ENCODE peak calls at places on chromosomes 6 and 20, in five cellular contexts. C, R, N, U and E are unnamed samples. For H3K36me3 and H4K20me1, the result is how much of the 10 kb centered on the place peaks cover.

GRCh38 chr6:73768630-73769029 is 72.6 kb downstream of the CD109 start:
- DNase-seq in C (no peak), R (no peak), N (no peak), U (peak), E (no peak)

GRCh38 chr20:57332105-57333089 is 2.8 kb downstream of the SPO11 start:
- DNase-seq in C (peak), R (no peak), N (no peak), U (no peak), E (peak)

GRCh38 chr6:83055366-83055964 is 10.2 kb downstream of the UBE3D start:
- DNase-seq in C (peak), R (peak), N (peak), U (no peak), E (peak)

GRCh38 chr20:25579081-25579770 is 6.1 kb downstream of the NINL start:
- DNase-seq in C (no peak), R (no peak), N (peak), U (no peak), E (no peak)

GRCh38 chr6:16129623-16130243 is 847 bp downstream of the MYLIP start:
- DNase-seq in C (peak), R (peak), N (no peak), U (no peak), E (peak)

GRCh38 chr6:30520480-30520992 is 31.2 kb downstream of the HLA-E start:
- DNase-seq in C (no peak), R (no peak), N (no peak), U (no peak), E (no peak)

GRCh38 chr6:116011096-116011401 is 49.6 kb downstream of the FRK start:
- DNase-seq in C (no peak), R (no peak), N (no peak), U (no peak), E (no peak)

GRCh38 chr6:112035446-112035845 is 18.5 kb upstream of the CCN6 start:
- DNase-seq in C (no peak), R (peak), N (no peak), U (no peak), E (no peak)

GRCh38 chr6:164007881-164008280 is 593.4 kb downstream of the QKI start:
- DNase-seq in C (no peak), R (no peak), N (no peak), U (no peak), E (no peak)
- H3K36me3 ChIP-seq in C (under half), R (under half), N (under half), U (under half), E (under half)

GRCh38 chr6:135346747-135347146 is 150.8 kb downstream of the AHI1 start:
- DNase-seq in C (peak), R (peak), N (no peak), U (peak), E (no peak)

GRCh38 chr6:135347887-135348286 is 149.7 kb downstream of the AHI1 start:
- DNase-seq in C (no peak), R (no peak), N (no peak), U (no peak), E (no peak)

GRCh38 chr6:135344526-135344925 is 153.0 kb downstream of the AHI1 start:
- DNase-seq in C (no peak), R (no peak), N (no peak), U (no peak), E (no peak)
- H3K4me3 ChIP-seq in C (no peak), R (no peak), N (no peak), U (no peak), E (no peak)

GRCh38 chr20:17642404-17643269 is 39.4 kb downstream of the RRBP1 start:
- DNase-seq in C (no peak), R (no peak), N (no peak), U (no peak), E (no peak)
- H4K20me1 ChIP-seq in C (under half), R (under half), N (half or more), U (half or more), E (under half)

GRCh38 chr20:34979366-34980153 is 23.9 kb downstream of the MYH7B start:
- DNase-seq in C (no peak), R (no peak), N (no peak), U (no peak), E (peak)
- H3K36me3 ChIP-seq in C (under half), R (under half), N (under half), U (under half), E (under half)

GRCh38 chr6:13874191-13874549 is 50.6 kb upstream of the RNF182 start:
- DNase-seq in C (no peak), R (no peak), N (no peak), U (no peak), E (peak)

GRCh38 chr6:13870185-13870584 is 54.6 kb upstream of the RNF182 start:
- DNase-seq in C (no peak), R (peak), N (no peak), U (no peak), E (no peak)

GRCh38 chr6:13872681-13873080 is 52.1 kb upstream of the RNF182 start:
- DNase-seq in C (no peak), R (no peak), N (no peak), U (no peak), E (no peak)

GRCh38 chr6:13877116-13877515 is 47.6 kb upstream of the RNF182 start:
- DNase-seq in C (no peak), R (peak), N (no peak), U (peak), E (no peak)

GRCh38 chr6:13873288-13874190 is 51.2 kb upstream of the RNF182 start:
- DNase-seq in C (peak), R (peak), N (peak), U (no peak), E (peak)
- H3K4me3 ChIP-seq in C (no peak), R (peak), N (peak), U (peak), E (peak)

DNA sequence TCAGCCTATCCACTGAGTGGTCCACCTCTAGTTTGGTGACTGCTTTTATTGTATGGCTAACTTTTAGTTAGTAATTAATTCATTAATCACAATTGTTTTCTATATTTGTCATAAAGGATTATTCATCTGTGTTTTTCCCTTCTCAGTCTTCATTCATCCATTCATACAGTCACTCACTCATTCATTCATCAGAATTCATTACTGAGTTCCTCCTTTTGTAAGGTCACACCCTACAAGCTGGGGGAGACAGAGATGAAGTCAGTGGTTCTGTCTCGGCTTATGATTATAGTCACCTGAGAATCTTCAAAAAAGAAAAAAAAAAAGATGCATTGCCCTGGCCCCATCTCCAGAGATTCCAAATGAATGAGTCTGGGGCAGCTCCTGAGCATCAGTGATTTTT is 257.1 kb downstream of the ADGB start:
- DNase-seq in C (no peak), R (no peak), N (no peak), U (no peak), E (no peak)
- H4K20me1 ChIP-seq in C (under half), R (under half), N (under half), U (under half), E (under half)

GRCh38 chr20:32153156-32153665 is 43.7 kb downstream of the TM9SF4 start:
- DNase-seq in C (no peak), R (no peak), N (no peak), U (no peak), E (no peak)
- H3K36me3 ChIP-seq in C (under half), R (under half), N (under half), U (under half), E (under half)

GRCh38 chr6:90286884-90287488 is 9.7 kb downstream of the BACH2 start:
- DNase-seq in C (peak), R (peak), N (peak), U (no peak), E (peak)
- H3K4me3 ChIP-seq in C (peak), R (no peak), N (no peak), U (no peak), E (no peak)

GRCh38 chr20:49267327-49267726 is 10.5 kb downstream of the ZNFX1 start:
- DNase-seq in C (no peak), R (no peak), N (no peak), U (no peak), E (peak)

GRCh38 chr20:49270736-49271135 is 7.1 kb downstream of the ZNFX1 start:
- DNase-seq in C (no peak), R (no peak), N (no peak), U (no peak), E (no peak)

GRCh38 chr20:49270177-49270576 is 7.7 kb downstream of the ZNFX1 start:
- DNase-seq in C (no peak), R (peak), N (no peak), U (peak), E (no peak)

GRCh38 chr20:49272654-49273053 is 5.2 kb downstream of the ZNFX1 start:
- DNase-seq in C (no peak), R (no peak), N (no peak), U (no peak), E (no peak)

DNA sequence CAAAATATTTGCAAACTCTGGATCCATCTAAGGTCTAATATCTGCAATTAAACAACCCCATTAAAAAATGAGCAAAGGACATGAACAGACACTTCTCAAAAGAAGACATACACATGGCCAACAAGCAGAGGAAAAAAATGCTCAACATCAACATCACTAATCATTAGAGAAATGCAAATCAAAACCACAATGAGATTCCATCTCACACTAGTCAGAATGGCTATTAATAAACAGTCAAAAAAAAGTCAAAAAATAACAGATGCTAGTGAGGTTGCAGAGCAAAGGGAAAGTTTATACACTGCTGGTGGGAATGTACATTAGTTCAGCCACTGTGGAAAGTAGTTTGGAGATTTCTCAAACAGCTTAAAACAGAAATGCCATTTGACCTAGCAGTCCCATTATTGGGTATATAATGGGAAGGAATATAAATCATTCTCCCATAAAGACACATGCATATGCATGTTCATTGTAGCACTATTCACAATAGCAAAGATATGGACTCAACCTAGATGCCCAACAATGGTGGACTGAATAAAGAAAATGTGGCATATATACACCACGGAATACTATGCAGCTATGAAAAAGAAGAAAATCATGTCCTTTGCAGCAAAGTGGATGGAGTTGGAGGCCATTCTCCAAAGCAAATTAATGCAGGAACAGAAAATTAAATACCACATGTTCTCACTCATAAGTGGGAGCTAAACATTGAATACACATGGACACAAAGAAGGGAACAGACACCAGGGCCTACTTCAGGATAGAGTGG is 9.1 kb downstream of the ZNFX1 start:
- DNase-seq in C (no peak), R (peak), N (no peak), U (peak), E (no peak)
- H4K20me1 ChIP-seq in C (under half), R (under half), N (under half), U (half or more), E (under half)